ENCODE peak calls at places on chromosomes 2 and 18, in four cellular contexts. R is HepG2, D is K562, N is GM12878. K is an unnamed sample.

GRCh38 chr2:237865623-237866041 is 6.2 kb downstream of the RAMP1 start:
- DNase-seq in R (no peak), N (no peak), D (no peak), K (no peak)

GRCh38 chr2:24857741-24858140 is 62.3 kb downstream of the ADCY3 start:
- DNase-seq in R (no peak), N (no peak), D (no peak), K (no peak)

GRCh38 chr2:27264753-27265535 is 2.1 kb upstream of the SLC30A3 start:
- DNase-seq in R (peak; percentile 73), D (no peak), N (no peak), K (peak; percentile 86)

GRCh38 chr2:70835643-70836042 is at the start of gene CD207:
- DNase-seq in N (no peak), D (peak; percentile 18), R (no peak), K (no peak)

GRCh38 chr2:207107551-207107950 is 58.2 kb downstream of the KLF7 start:
- DNase-seq in D (no peak), N (no peak), R (no peak), K (no peak)

GRCh38 chr2:28678944-28679343 is 72.7 kb upstream of the PPP1CB start:
- DNase-seq in N (no peak), D (no peak), R (no peak), K (no peak)

GRCh38 chr2:150531626-150532419 is 44.4 kb upstream of the RND3 start:
- DNase-seq in R (no peak), D (no peak), N (no peak), K (no peak)

GRCh38 chr2:68926782-68927181 is 25.9 kb downstream of the GKN2 start:
- DNase-seq in D (no peak), R (no peak), N (no peak), K (no peak)

GRCh38 chr2:9430316-9431293 is 7.2 kb downstream of the CPSF3 start:
- DNase-seq in D (no peak), R (no peak), N (no peak), K (no peak)

GRCh38 chr2:55133467-55134315 is 83.4 kb upstream of the RTN4 start:
- DNase-seq in N (peak; percentile 60), D (peak; percentile 62), R (peak; percentile 81), K (peak; percentile 30)

GRCh38 chr2:126399001-126399400 is 257.0 kb upstream of the GYPC start:
- DNase-seq in D (no peak), R (peak; percentile 3), N (no peak), K (no peak)

GRCh38 chr2:236769981-236770671 is 200.5 kb downstream of the ACKR3 start:
- DNase-seq in N (no peak), D (no peak), R (no peak), K (no peak)

GRCh38 chr2:134146620-134147019 is 107.3 kb upstream of the MGAT5 start:
- DNase-seq in D (no peak), N (no peak), R (no peak), K (no peak)

GRCh38 chr2:126370208-126370607 is 285.8 kb upstream of the GYPC start:
- DNase-seq in N (no peak), D (no peak), R (peak; percentile 13), K (no peak)

GRCh38 chr2:38465789-38466127 is 88.7 kb upstream of the ATL2 start:
- DNase-seq in R (peak; percentile 75), N (no peak), D (peak; percentile 38), K (peak; percentile 59)

GRCh38 chr2:131104487-131105155 is 515 bp upstream of the PLEKHB2 start:
- DNase-seq in D (peak; percentile 69), N (peak; percentile 5), R (peak; percentile 64), K (no peak)

GRCh38 chr2:74845217-74845751 is 11.4 kb downstream of the HK2 start:
- DNase-seq in N (no peak), D (no peak), R (no peak), K (peak; percentile 36)

GRCh38 chr2:128414946-128415767 is 96.5 kb upstream of the HS6ST1 start:
- DNase-seq in D (no peak), N (no peak), R (no peak), K (no peak)

GRCh38 chr2:830419-831224 is 120.0 kb upstream of the SNTG2 start:
- DNase-seq in R (no peak), N (no peak), D (no peak), K (no peak)

GRCh38 chr2:168278424-168278888 is 31.1 kb upstream of the STK39 start:
- DNase-seq in N (no peak), R (peak; percentile 71), D (no peak), K (no peak)

GRCh38 chr2:11446733-11447248 is 19.2 kb downstream of the E2F6 start:
- DNase-seq in D (peak; percentile 40), N (no peak), R (peak; percentile 75), K (peak; percentile 73)

GRCh38 chr2:16773080-16773713 is 107.6 kb upstream of the CYRIA start:
- DNase-seq in D (peak; percentile 52), N (no peak), R (peak; percentile 43), K (peak; percentile 45)

GRCh38 chr2:12816379-12817306 is 99.9 kb downstream of the TRIB2 start:
- DNase-seq in D (no peak), N (no peak), R (no peak), K (no peak)

GRCh38 chr2:31203916-31204315 is 13.4 kb downstream of the CAPN14 start:
- DNase-seq in D (no peak), R (no peak), N (no peak), K (no peak)

GRCh38 chr2:74333175-74333574 is 10.0 kb downstream of the SLC4A5 start:
- DNase-seq in D (peak; percentile 51), N (no peak), R (peak; percentile 63), K (peak; percentile 54)

GRCh38 chr2:105725388-105725787 is 19.3 kb upstream of the NCK2 start:
- DNase-seq in N (no peak), R (no peak), D (no peak), K (no peak)

GRCh38 chr18:75421656-75422055 is 5.8 kb downstream of the SMIM21 start:
- DNase-seq in N (no peak), D (no peak), R (no peak), K (no peak)

GRCh38 chr2:134320930-134321329 is 67.1 kb downstream of the MGAT5 start:
- DNase-seq in N (no peak), D (no peak), R (no peak), K (no peak)

GRCh38 chr2:183038341-183039300 is at the start of gene NCKAP1:
- DNase-seq in N (no peak), D (peak; percentile 92), R (peak; percentile 76), K (peak; percentile 95)
- TF ChIP-seq ETV6 in N (no peak), D (no peak), R (no peak), K (peak; percentile 33)

DNA sequence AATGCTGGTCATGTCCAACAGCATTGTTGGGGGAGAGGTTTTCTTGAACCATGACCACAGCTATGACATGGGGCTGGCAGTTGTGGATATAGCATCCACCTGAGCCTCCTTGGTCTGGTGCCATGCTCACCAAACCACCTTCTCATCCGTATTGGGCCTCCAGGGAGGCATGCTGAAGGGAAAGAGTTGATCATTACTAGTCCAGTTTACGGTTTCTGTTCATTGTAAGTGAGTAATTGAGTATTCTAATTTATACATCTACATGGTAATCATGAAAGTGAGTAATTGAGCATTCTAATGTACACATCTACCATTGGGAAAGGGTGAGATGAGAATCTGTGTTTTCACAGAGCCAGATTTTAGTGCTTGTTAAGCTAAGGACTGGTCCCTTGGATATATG is 6.8 kb downstream of the TMEM87B start:
- DNase-seq in R (no peak), N (no peak), D (no peak), K (no peak)
- TF ChIP-seq ETV6 in R (no peak), N (no peak), D (no peak), K (no peak)

GRCh38 chr2:98541489-98541888 is 66.8 kb downstream of the COA5 start:
- DNase-seq in N (no peak), D (no peak), R (no peak), K (no peak)
- TF ChIP-seq ETV6 in N (no peak), D (no peak), R (no peak), K (no peak)

GRCh38 chr18:28510210-28510609 is 333.3 kb upstream of the CDH2 start:
- DNase-seq in D (no peak), R (no peak), N (no peak), K (no peak)

GRCh38 chr18:28511421-28511821 is 334.5 kb upstream of the CDH2 start:
- DNase-seq in D (no peak), R (no peak), N (no peak), K (no peak)

GRCh38 chr18:28512357-28512756 is 335.4 kb upstream of the CDH2 start:
- DNase-seq in N (peak; percentile 1), D (no peak), R (no peak), K (no peak)

DNA sequence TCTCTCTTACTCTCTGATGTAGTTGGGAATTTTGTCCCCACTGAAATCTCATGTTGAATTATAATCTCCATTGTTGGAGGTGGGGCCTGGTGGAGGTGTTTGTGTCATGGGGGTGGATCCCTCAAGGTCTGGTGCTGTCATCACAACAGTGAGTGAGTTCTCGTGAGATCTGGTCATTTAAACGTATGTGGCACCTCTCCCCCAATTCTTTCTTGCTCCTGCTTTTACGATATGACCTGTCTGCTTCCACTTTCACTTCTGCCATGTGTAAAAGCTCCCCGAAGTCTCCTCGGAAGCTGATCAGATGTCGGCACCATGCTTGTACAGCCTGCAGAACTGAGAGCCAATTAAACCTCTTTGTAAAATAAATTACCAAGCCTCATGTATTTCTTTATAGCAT is 337.8 kb upstream of the CDH2 start:
- DNase-seq in R (no peak), N (no peak), D (no peak), K (no peak)
- TF ChIP-seq ETV6 in R (no peak), N (no peak), D (no peak), K (no peak)

GRCh38 chr18:51078026-51078425 is 48.0 kb downstream of the SMAD4 start:
- DNase-seq in R (no peak), N (no peak), D (no peak), K (no peak)

GRCh38 chr18:51077217-51077616 is 47.2 kb downstream of the SMAD4 start:
- DNase-seq in N (no peak), R (no peak), D (no peak), K (no peak)

GRCh38 chr18:51076503-51076902 is 46.5 kb downstream of the SMAD4 start:
- DNase-seq in N (no peak), R (no peak), D (no peak), K (no peak)

GRCh38 chr18:51072586-51073303 is 42.7 kb downstream of the SMAD4 start:
- DNase-seq in D (no peak), N (no peak), R (no peak), K (no peak)

GRCh38 chr18:51074605-51075004 is 44.6 kb downstream of the SMAD4 start:
- DNase-seq in N (no peak), R (no peak), D (no peak), K (no peak)
- TF ChIP-seq ETV6 in N (peak; percentile 75), R (no peak), D (no peak), K (no peak)

K was measured in WTC11.